ENCODE peak calls at places on chromosome 6, in seven cellular contexts. H is neuronal stem cell, W is HL-60, C is keratinocyte, R is fibroblast of the aortic adventitia, I is tibial artery, P is lower lobe of right lung. M is an unnamed sample.

GRCh38 chr6:57137392-57137791 is 34.7 kb upstream of the BAG2 start:
- DNase-seq in H (no peak), W (no peak), C (no peak), R (no peak), I (no peak), P (no peak), M (no peak)

GRCh38 chr6:159608961-159609673 is 83.9 kb downstream of the SOD2 start:
- DNase-seq in H (no peak), W (peak), C (peak), R (peak), I (no peak), P (no peak), M (peak)

GRCh38 chr6:160005861-160006540 is 37.1 kb downstream of the IGF2R start:
- DNase-seq in H (no peak), W (no peak), C (no peak), R (peak), I (no peak), P (peak), M (peak)

GRCh38 chr6:1630771-1631217 is 21.1 kb downstream of the FOXC1 start:
- DNase-seq in H (no peak), W (no peak), C (no peak), R (peak), I (no peak), P (no peak), M (peak)

GRCh38 chr6:107122748-107123147 is 7.4 kb upstream of the BEND3 start:
- DNase-seq in H (no peak), W (no peak), C (no peak), R (no peak), I (no peak), P (no peak), M (no peak)

GRCh38 chr6:166621114-166621540 is 5.9 kb downstream of the RPS6KA2 start:
- DNase-seq in H (no peak), W (no peak), C (no peak), R (no peak), I (no peak), P (no peak), M (no peak)

GRCh38 chr6:62283828-62284411 is 2.1 kb downstream of the KHDRBS2 start:
- DNase-seq in H (peak), W (no peak), C (no peak), R (peak), I (no peak), P (no peak), M (peak)

GRCh38 chr6:135311446-135312200 is 130.5 kb downstream of the MYB start:
- DNase-seq in H (no peak), W (no peak), C (no peak), R (no peak), I (no peak), P (no peak), M (no peak)

GRCh38 chr6:134689177-134689576 is 260.7 kb downstream of the ALDH8A1 start:
- DNase-seq in H (no peak), W (no peak), C (no peak), R (no peak), I (no peak), P (no peak), M (no peak)

GRCh38 chr6:3453410-3453809 is 3.4 kb downstream of the SLC22A23 start:
- DNase-seq in H (no peak), W (no peak), C (no peak), R (no peak), I (no peak), P (no peak), M (no peak)

GRCh38 chr6:114421219-114421618 is 78.4 kb upstream of the HS3ST5 start:
- DNase-seq in H (no peak), W (no peak), C (no peak), R (no peak), I (no peak), P (no peak), M (no peak)

GRCh38 chr6:145887969-145888368 is 73.4 kb upstream of the FBXO30 start:
- DNase-seq in H (no peak), W (no peak), C (no peak), R (peak), I (no peak), P (no peak), M (peak)

GRCh38 chr6:170199716-170200115 is 91.2 kb downstream of the DLL1 start:
- DNase-seq in H (no peak), W (no peak), C (no peak), R (no peak), I (no peak), P (no peak), M (no peak)

GRCh38 chr6:116405663-116406329 is 35.0 kb downstream of the DSE start:
- DNase-seq in H (no peak), W (no peak), C (no peak), R (peak), I (no peak), P (no peak), M (peak)

GRCh38 chr6:136582702-136583471 is 32.7 kb upstream of the MAP7 start:
- DNase-seq in H (no peak), W (peak), C (no peak), R (peak), I (no peak), P (no peak), M (peak)

GRCh38 chr6:7267071-7267470 is 45.9 kb downstream of the SSR1 start:
- DNase-seq in H (no peak), W (no peak), C (no peak), R (no peak), I (peak), P (no peak), M (no peak)

GRCh38 chr6:128597956-128598355 is 77.6 kb upstream of the PTPRK start:
- DNase-seq in H (no peak), W (no peak), C (peak), R (no peak), I (no peak), P (no peak), M (no peak)

GRCh38 chr6:81831274-81831673 is 78.8 kb upstream of the TENT5A start:
- DNase-seq in H (no peak), W (no peak), C (no peak), R (no peak), I (no peak), P (no peak), M (no peak)

GRCh38 chr6:25833136-25833535 is 1.3 kb upstream of the SLC17A1 start:
- DNase-seq in H (no peak), W (no peak), C (no peak), R (no peak), I (no peak), P (no peak), M (no peak)

GRCh38 chr6:72461144-72461543 is 160.7 kb upstream of the KCNQ5 start:
- DNase-seq in H (no peak), W (no peak), C (no peak), R (peak), I (no peak), P (no peak), M (peak)

GRCh38 chr6:156502969-156503504 is 274.1 kb upstream of the ARID1B start:
- DNase-seq in H (no peak), W (no peak), C (no peak), R (no peak), I (no peak), P (no peak), M (no peak)

GRCh38 chr6:77650098-77650663 is 2.7 kb upstream of the MEI4 start:
- DNase-seq in H (peak), W (no peak), C (no peak), R (no peak), I (no peak), P (peak), M (no peak)

GRCh38 chr6:3771407-3772011 is 20.0 kb upstream of the PXDC1 start:
- DNase-seq in H (no peak), W (no peak), C (no peak), R (no peak), I (no peak), P (no peak), M (no peak)

GRCh38 chr6:127834136-127834535 is 66.7 kb downstream of the THEMIS start:
- DNase-seq in H (no peak), W (no peak), C (no peak), R (no peak), I (no peak), P (no peak), M (no peak)

GRCh38 chr6:83378621-83379388 is 52.0 kb downstream of the ME1 start:
- DNase-seq in H (no peak), W (no peak), C (peak), R (peak), I (no peak), P (no peak), M (peak)

GRCh38 chr6:42694586-42694985 is 27.8 kb downstream of the PRPH2 start:
- DNase-seq in H (no peak), W (no peak), C (no peak), R (peak), I (no peak), P (no peak), M (peak)

GRCh38 chr6:1496836-1497592 is 107.6 kb downstream of the FOXF2 start:
- DNase-seq in H (no peak), W (no peak), C (no peak), R (no peak), I (no peak), P (no peak), M (no peak)

GRCh38 chr6:3848380-3848779 is 793 bp upstream of the FAM50B start:
- DNase-seq in H (peak), W (peak), C (peak), R (no peak), I (no peak), P (no peak), M (no peak)

GRCh38 chr6:40373267-40373666 is 213.9 kb downstream of the LRFN2 start:
- DNase-seq in H (no peak), W (no peak), C (no peak), R (no peak), I (no peak), P (no peak), M (no peak)

GRCh38 chr6:88359530-88360202 is 193.5 kb upstream of the CNR1 start:
- DNase-seq in H (no peak), W (no peak), C (no peak), R (no peak), I (no peak), P (no peak), M (no peak)

GRCh38 chr6:127690092-127690491 is 113.1 kb downstream of the C6orf58 start:
- DNase-seq in H (peak), W (no peak), C (no peak), R (peak), I (no peak), P (no peak), M (peak)

GRCh38 chr6:96923871-96924493 is 546 bp upstream of the KLHL32 start:
- DNase-seq in H (no peak), W (no peak), C (no peak), R (no peak), I (no peak), P (no peak), M (no peak)

GRCh38 chr6:99521557-99522286 is 6.5 kb upstream of the USP45 start:
- DNase-seq in H (no peak), W (no peak), C (no peak), R (peak), I (peak), P (no peak), M (peak)

DNA sequence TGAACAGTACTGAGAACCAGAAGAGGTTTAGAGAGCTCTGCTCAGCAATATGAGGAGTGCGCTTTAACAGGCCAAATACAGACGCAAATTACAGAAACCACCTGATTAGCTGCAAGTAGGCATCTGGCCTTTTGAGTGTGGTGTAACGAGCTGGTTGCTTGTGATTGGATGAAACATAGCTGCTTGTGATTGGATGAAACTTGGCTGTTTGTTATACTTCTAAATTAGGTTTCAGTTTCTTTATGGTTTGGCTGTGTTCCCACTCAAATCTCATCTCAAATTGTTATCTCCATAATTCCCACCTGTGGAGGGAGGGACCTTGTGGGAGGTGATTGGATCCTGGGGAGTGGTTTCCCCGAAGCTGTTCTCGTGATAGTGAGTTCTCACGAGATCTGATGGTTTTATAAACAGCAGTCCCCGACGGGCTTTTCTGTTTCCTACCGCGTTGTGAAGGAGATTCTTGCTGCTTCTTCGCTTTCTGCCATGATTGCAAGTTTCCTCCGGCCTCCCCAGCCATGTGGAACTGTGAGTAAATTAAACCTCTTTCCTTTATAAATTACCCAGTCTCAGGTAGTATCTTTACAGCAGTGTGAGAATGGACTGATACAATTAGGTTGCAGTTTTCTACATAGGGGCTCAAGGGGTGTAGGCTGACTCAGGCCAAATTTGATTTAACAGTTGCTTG is 655.9 kb upstream of the MAN1A1 start:
- DNase-seq in H (no peak), W (no peak), C (no peak), R (peak), I (no peak), P (no peak), M (no peak)
- H3K4me3 ChIP-seq in H (no peak), W (no peak), C (no peak), R (no peak), I (no peak), P (no peak), M (no peak)

GRCh38 chr6:157727629-157728182 is 95.3 kb upstream of the SNX9 start:
- DNase-seq in H (no peak), W (no peak), C (no peak), R (no peak), I (no peak), P (no peak), M (no peak)
- H3K4me3 ChIP-seq in H (no peak), W (no peak), C (no peak), R (no peak), I (no peak), P (no peak), M (no peak)

GRCh38 chr6:111997863-111998191 is 56.1 kb upstream of the CCN6 start:
- DNase-seq in H (no peak), W (no peak), C (no peak), R (peak), I (peak), P (no peak), M (no peak)

GRCh38 chr6:111995409-111995808 is 58.5 kb upstream of the CCN6 start:
- DNase-seq in H (no peak), W (no peak), C (no peak), R (no peak), I (no peak), P (no peak), M (no peak)

GRCh38 chr6:111994791-111995190 is 59.1 kb upstream of the CCN6 start:
- DNase-seq in H (no peak), W (no peak), C (no peak), R (no peak), I (no peak), P (no peak), M (no peak)

GRCh38 chr6:111996159-111996558 is 57.7 kb upstream of the CCN6 start:
- DNase-seq in H (no peak), W (no peak), C (no peak), R (no peak), I (no peak), P (no peak), M (no peak)

GRCh38 chr6:111997078-111997862 is 56.6 kb upstream of the CCN6 start:
- DNase-seq in H (peak), W (peak), C (peak), R (peak), I (peak), P (peak), M (peak)
- H3K4me3 ChIP-seq in H (no peak), W (no peak), C (no peak), R (peak), I (peak), P (peak), M (no peak)

GRCh38 chr6:46016063-46016608 is 476 bp upstream of the CLIC5 start:
- DNase-seq in H (no peak), W (no peak), C (no peak), R (no peak), I (no peak), P (no peak), M (no peak)
- H3K4me3 ChIP-seq in H (no peak), W (no peak), C (no peak), R (no peak), I (peak), P (peak), M (no peak)

GRCh38 chr6:14381225-14381887 is 263.8 kb downstream of the CD83 start:
- DNase-seq in H (peak), W (no peak), C (no peak), R (no peak), I (no peak), P (no peak), M (no peak)
- H3K4me3 ChIP-seq in H (no peak), W (no peak), C (no peak), R (no peak), I (no peak), P (no peak), M (no peak)

DNA sequence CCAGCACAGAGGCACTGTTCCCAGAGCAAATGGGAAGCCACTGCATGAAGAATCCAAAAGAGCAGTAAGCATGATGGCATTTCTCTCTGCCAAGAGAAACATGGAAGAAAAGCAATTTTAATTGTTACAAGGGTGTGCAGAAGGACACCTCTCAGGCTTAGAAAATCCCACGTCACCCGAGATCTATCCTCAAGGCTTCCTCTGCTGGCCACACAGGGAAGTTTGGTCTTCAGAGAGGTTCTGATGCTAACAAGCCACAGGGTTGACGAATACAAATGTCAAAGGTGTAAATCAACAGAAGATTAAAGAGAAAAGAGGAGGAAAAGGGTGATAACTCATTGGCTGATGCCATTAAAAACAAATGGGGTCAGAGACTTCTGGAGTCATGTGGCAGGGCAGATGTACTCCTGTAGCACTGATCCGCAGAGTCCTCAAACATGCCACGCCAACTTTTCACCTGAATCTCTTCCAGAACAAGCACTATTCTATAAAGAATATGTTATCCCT is 33.6 kb upstream of the SPDEF start:
- DNase-seq in H (no peak), W (no peak), C (no peak), R (no peak), I (no peak), P (no peak), M (no peak)
- H3K4me3 ChIP-seq in H (no peak), W (no peak), C (no peak), R (no peak), I (no peak), P (no peak), M (no peak)

GRCh38 chr6:36441307-36441894 is 1.3 kb downstream of the PXT1 start:
- DNase-seq in H (no peak), W (peak), C (peak), R (peak), I (peak), P (peak), M (peak)
- H3K4me3 ChIP-seq in H (no peak), W (no peak), C (peak), R (no peak), I (no peak), P (no peak), M (no peak)

GRCh38 chr6:139376604-139377218 is 2.3 kb upstream of the CITED2 start:
- DNase-seq in H (no peak), W (no peak), C (no peak), R (peak), I (peak), P (no peak), M (peak)
- H3K4me3 ChIP-seq in H (peak), W (no peak), C (peak), R (peak), I (peak), P (peak), M (no peak)

GRCh38 chr6:32568561-32568960 is 21.1 kb downstream of the HLA-DRB1 start:
- DNase-seq in H (no peak), W (no peak), C (no peak), R (no peak), I (no peak), P (no peak), M (no peak)
- H3K4me3 ChIP-seq in H (no peak), W (no peak), C (no peak), R (no peak), I (no peak), P (no peak), M (no peak)

GRCh38 chr6:161242779-161243693 is 30.8 kb downstream of the AGPAT4 start:
- DNase-seq in H (peak), W (peak), C (no peak), R (peak), I (no peak), P (peak), M (peak)
- H3K4me3 ChIP-seq in H (no peak), W (no peak), C (no peak), R (no peak), I (no peak), P (peak), M (no peak)